ENCODE peak calls at places on chromosomes 16 and 17, in six cellular contexts. I is fibroblast of mammary gland; D is DMS153; R is heart right ventricle; S is NCI-H1417; Z is stimulated activated CD4-positive, alpha-beta T cell treated with anti-CD3 and anti-CD28 coated beads, Interleukin-15, amount 100 ng/mL, for 1 hour. P is an unnamed sample.

GRCh38 chr17:40879026-40879425 is 6.0 kb downstream of the KRT20 start:
- DNase-seq in I (no peak), D (no peak), R (no peak), S (no peak), Z (no peak), P (no peak)

GRCh38 chr16:87339086-87339723 is 22.0 kb upstream of the C16orf95 start:
- DNase-seq in I (no peak), D (no peak), R (no peak), S (no peak), Z (no peak), P (no peak)

GRCh38 chr17:27407916-27408846 is 48.1 kb upstream of the KSR1 start:
- DNase-seq in I (peak; percentile 79), D (no peak), R (no peak), S (no peak), Z (no peak), P (no peak)

GRCh38 chr16:3467920-3468319 is 24.4 kb downstream of the NAA60 start:
- DNase-seq in I (peak; percentile 85), D (no peak), R (no peak), S (no peak), Z (no peak), P (no peak)

GRCh38 chr17:43556292-43556691 is 10.2 kb upstream of the ETV4 start:
- DNase-seq in I (peak; percentile 95), D (no peak), R (no peak), S (no peak), Z (no peak), P (no peak)

GRCh38 chr17:56596741-56597494 is 3.4 kb downstream of the NOG start:
- DNase-seq in I (no peak), D (no peak), R (no peak), S (no peak), Z (no peak), P (no peak)

GRCh38 chr17:77840156-77840555 is 118.3 kb upstream of the TNRC6C start:
- DNase-seq in I (no peak), D (no peak), R (peak; percentile 53), S (no peak), Z (no peak), P (no peak)

GRCh38 chr16:3690991-3691720 is 26.2 kb downstream of the TRAP1 start:
- DNase-seq in I (peak; percentile 64), D (no peak), R (no peak), S (no peak), Z (no peak), P (no peak)

GRCh38 chr17:40122466-40122943 is 734 bp downstream of the MSL1 start:
- DNase-seq in I (no peak), D (no peak), R (peak; percentile 52), S (no peak), Z (no peak), P (peak; percentile 57)

GRCh38 chr16:11414815-11415775 is 69.8 kb downstream of the RMI2 start:
- DNase-seq in I (no peak), D (no peak), R (no peak), S (no peak), Z (no peak), P (no peak)

GRCh38 chr17:3780986-3781385 is 20.0 kb downstream of the ITGAE start:
- DNase-seq in I (no peak), D (no peak), R (no peak), S (no peak), Z (no peak), P (no peak)

GRCh38 chr17:59423137-59423703 is 91.8 kb downstream of the YPEL2 start:
- DNase-seq in I (peak; percentile 96), D (no peak), R (peak; percentile 66), S (no peak), Z (no peak), P (no peak)

GRCh38 chr16:86611517-86611840 is 33.1 kb downstream of the FOXL1 start:
- DNase-seq in I (peak; percentile 80), D (no peak), R (peak; percentile 73), S (no peak), Z (no peak), P (no peak)

GRCh38 chr17:75557075-75557851 is 30.3 kb upstream of the MYO15B start:
- DNase-seq in I (peak; percentile 15), D (no peak), R (no peak), S (no peak), Z (no peak), P (no peak)

GRCh38 chr16:4687946-4688673 is 5.3 kb upstream of the NUDT16L1 start:
- DNase-seq in I (no peak), D (no peak), R (no peak), S (no peak), Z (no peak), P (no peak)

GRCh38 chr17:40480501-40481003 is 20.9 kb downstream of the TNS4 start:
- DNase-seq in I (no peak), D (peak; percentile 67), R (no peak), S (no peak), Z (peak; percentile 66), P (no peak)

GRCh38 chr16:79372504-79373184 is 227.9 kb downstream of the MAF start:
- DNase-seq in I (peak; percentile 73), D (no peak), R (no peak), S (no peak), Z (peak; percentile 1), P (no peak)

GRCh38 chr17:28725660-28726395 is at the start of gene TLCD1:
- DNase-seq in I (peak; percentile 77), D (peak; percentile 56), R (peak; percentile 39), S (peak; percentile 75), Z (peak; percentile 53), P (peak; percentile 75)

GRCh38 chr17:36921131-36921851 is 16.0 kb upstream of the LHX1 start:
- DNase-seq in I (peak; percentile 14), D (no peak), R (no peak), S (no peak), Z (no peak), P (no peak)

GRCh38 chr17:77434136-77435114 is 293.7 kb downstream of the SEC14L1 start:
- DNase-seq in I (no peak), D (no peak), R (no peak), S (no peak), Z (no peak), P (no peak)

GRCh38 chr16:50489187-50489586 is 59.0 kb upstream of the NKD1 start:
- DNase-seq in I (no peak), D (no peak), R (no peak), S (no peak), Z (no peak), P (no peak)

P was measured in GM12892.